ENCODE peak calls at places on chromosomes 7 and 10, in seven cellular contexts. One of them, this sample, is unnamed.

GRCh38 chr10:100729877-100730738 is 15.3 kb upstream of the PAX2 start:
- DNase-seq in astrocyte of the spinal cord: no peak
- DNase-seq in astrocyte of the cerebellum: no peak
- DNase-seq in esophagus muscularis mucosa: no peak
- DNase-seq in transverse colon: no peak
- DNase-seq in kidney: peak
- DNase-seq in adrenal gland: no peak
- DNase-seq in this sample: no peak

GRCh38 chr10:107994621-107995274 is 830.2 kb upstream of the SORCS1 start:
- DNase-seq in astrocyte of the spinal cord: no peak
- DNase-seq in transverse colon: no peak
- DNase-seq in esophagus muscularis mucosa: no peak
- DNase-seq in kidney: no peak
- DNase-seq in astrocyte of the cerebellum: no peak
- DNase-seq in adrenal gland: no peak
- DNase-seq in this sample: peak

GRCh38 chr10:122127943-122128342 is 139.0 kb downstream of the TACC2 start:
- DNase-seq in kidney: peak
- DNase-seq in astrocyte of the cerebellum: no peak
- DNase-seq in astrocyte of the spinal cord: peak
- DNase-seq in esophagus muscularis mucosa: no peak
- DNase-seq in adrenal gland: peak
- DNase-seq in transverse colon: no peak
- DNase-seq in this sample: no peak

GRCh38 chr10:77357611-77358010 is 280.0 kb downstream of the KCNMA1 start:
- DNase-seq in esophagus muscularis mucosa: no peak
- DNase-seq in astrocyte of the spinal cord: peak
- DNase-seq in adrenal gland: no peak
- DNase-seq in astrocyte of the cerebellum: no peak
- DNase-seq in transverse colon: no peak
- DNase-seq in kidney: no peak
- DNase-seq in this sample: no peak

GRCh38 chr10:86179143-86179505 is 187.5 kb downstream of the GRID1 start:
- DNase-seq in adrenal gland: no peak
- DNase-seq in transverse colon: no peak
- DNase-seq in esophagus muscularis mucosa: no peak
- DNase-seq in kidney: no peak
- DNase-seq in astrocyte of the cerebellum: no peak
- DNase-seq in astrocyte of the spinal cord: no peak
- DNase-seq in this sample: no peak

GRCh38 chr10:35442006-35442405 is 105.7 kb downstream of the CCNY start:
- DNase-seq in astrocyte of the cerebellum: no peak
- DNase-seq in kidney: no peak
- DNase-seq in adrenal gland: peak
- DNase-seq in transverse colon: no peak
- DNase-seq in astrocyte of the spinal cord: no peak
- DNase-seq in esophagus muscularis mucosa: no peak
- DNase-seq in this sample: no peak

GRCh38 chr7:40572810-40573470 is 438.1 kb downstream of the SUGCT start:
- DNase-seq in astrocyte of the cerebellum: no peak
- DNase-seq in transverse colon: no peak
- DNase-seq in kidney: no peak
- DNase-seq in adrenal gland: no peak
- DNase-seq in esophagus muscularis mucosa: no peak
- DNase-seq in astrocyte of the spinal cord: peak
- DNase-seq in this sample: no peak

GRCh38 chr10:132974249-132974796 is 32.0 kb upstream of the CFAP46 start:
- DNase-seq in kidney: no peak
- DNase-seq in astrocyte of the cerebellum: no peak
- DNase-seq in astrocyte of the spinal cord: no peak
- DNase-seq in transverse colon: no peak
- DNase-seq in adrenal gland: no peak
- DNase-seq in esophagus muscularis mucosa: no peak
- DNase-seq in this sample: no peak

GRCh38 chr7:152120210-152120609 is 94.7 kb downstream of the GALNT11 start:
- DNase-seq in adrenal gland: no peak
- DNase-seq in kidney: no peak
- DNase-seq in astrocyte of the spinal cord: no peak
- DNase-seq in astrocyte of the cerebellum: no peak
- DNase-seq in esophagus muscularis mucosa: peak
- DNase-seq in transverse colon: no peak
- DNase-seq in this sample: no peak

DNA sequence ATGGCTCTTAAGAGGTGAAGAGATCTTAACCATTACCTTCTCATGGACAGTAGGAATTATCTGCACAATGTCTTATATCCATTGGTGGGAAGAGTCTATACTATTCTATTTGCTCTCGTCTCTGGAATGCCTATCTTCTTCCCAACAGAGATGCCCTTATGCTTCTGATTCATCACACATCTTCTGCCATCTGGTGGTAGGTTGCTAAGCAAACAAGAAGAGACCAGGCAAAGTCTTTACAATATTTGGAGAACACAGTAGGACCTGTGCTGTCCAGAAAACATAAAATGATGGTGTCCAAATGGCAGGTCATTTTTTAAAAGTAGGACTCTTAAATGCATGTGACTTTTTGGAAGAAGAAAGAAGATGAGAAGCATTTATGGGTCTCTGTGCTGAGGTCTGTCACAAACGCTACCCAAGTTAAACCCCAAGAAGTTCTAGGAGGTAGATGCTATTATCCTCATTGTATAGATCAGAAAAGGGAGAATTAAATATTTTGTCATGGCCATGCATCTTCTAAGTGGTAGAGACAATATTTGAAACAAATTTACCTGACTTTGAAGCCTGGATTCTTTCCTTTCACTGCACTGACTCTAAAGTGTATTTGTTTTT is 67.8 kb upstream of the NXPH1 start:
- DNase-seq in adrenal gland: no peak
- DNase-seq in astrocyte of the spinal cord: no peak
- DNase-seq in astrocyte of the cerebellum: no peak
- DNase-seq in transverse colon: no peak
- DNase-seq in esophagus muscularis mucosa: no peak
- DNase-seq in kidney: no peak
- DNase-seq in this sample: peak
- TF ChIP-seq CTCF in adrenal gland: peak
- TF ChIP-seq CTCF in astrocyte of the spinal cord: peak
- TF ChIP-seq CTCF in astrocyte of the cerebellum: no peak
- TF ChIP-seq CTCF in transverse colon: no peak
- TF ChIP-seq CTCF in esophagus muscularis mucosa: no peak
- TF ChIP-seq CTCF in kidney: no peak
- TF ChIP-seq CTCF in this sample: peak

GRCh38 chr10:75236178-75236825 is 545 bp upstream of the COMTD1 start:
- DNase-seq in astrocyte of the cerebellum: no peak
- DNase-seq in transverse colon: no peak
- DNase-seq in kidney: no peak
- DNase-seq in adrenal gland: no peak
- DNase-seq in esophagus muscularis mucosa: no peak
- DNase-seq in astrocyte of the spinal cord: no peak
- DNase-seq in this sample: no peak
- H3K4me3 ChIP-seq in astrocyte of the cerebellum: no peak
- H3K4me3 ChIP-seq in transverse colon: no peak
- H3K4me3 ChIP-seq in kidney: no peak
- H3K4me3 ChIP-seq in adrenal gland: no peak
- H3K4me3 ChIP-seq in esophagus muscularis mucosa: peak
- H3K4me3 ChIP-seq in astrocyte of the spinal cord: no peak
- H3K4me3 ChIP-seq in this sample: no peak

GRCh38 chr10:110305767-110306451 is 1.2 kb upstream of the SMNDC1 start:
- DNase-seq in kidney: no peak
- DNase-seq in adrenal gland: peak
- DNase-seq in transverse colon: peak
- DNase-seq in astrocyte of the spinal cord: peak
- DNase-seq in astrocyte of the cerebellum: peak
- DNase-seq in esophagus muscularis mucosa: no peak
- DNase-seq in this sample: peak

GRCh38 chr10:110304394-110304779 is 333 bp downstream of the SMNDC1 start:
- DNase-seq in esophagus muscularis mucosa: no peak
- DNase-seq in kidney: no peak
- DNase-seq in astrocyte of the spinal cord: no peak
- DNase-seq in transverse colon: no peak
- DNase-seq in astrocyte of the cerebellum: no peak
- DNase-seq in adrenal gland: no peak
- DNase-seq in this sample: peak

GRCh38 chr10:110304780-110305421 is at the start of gene SMNDC1:
- DNase-seq in esophagus muscularis mucosa: peak
- DNase-seq in adrenal gland: peak
- DNase-seq in astrocyte of the cerebellum: peak
- DNase-seq in astrocyte of the spinal cord: peak
- DNase-seq in transverse colon: peak
- DNase-seq in kidney: peak
- DNase-seq in this sample: peak

GRCh38 chr10:110307805-110308204 is 3.1 kb upstream of the SMNDC1 start:
- DNase-seq in transverse colon: no peak
- DNase-seq in astrocyte of the cerebellum: no peak
- DNase-seq in kidney: no peak
- DNase-seq in adrenal gland: no peak
- DNase-seq in esophagus muscularis mucosa: no peak
- DNase-seq in astrocyte of the spinal cord: no peak
- DNase-seq in this sample: no peak

DNA sequence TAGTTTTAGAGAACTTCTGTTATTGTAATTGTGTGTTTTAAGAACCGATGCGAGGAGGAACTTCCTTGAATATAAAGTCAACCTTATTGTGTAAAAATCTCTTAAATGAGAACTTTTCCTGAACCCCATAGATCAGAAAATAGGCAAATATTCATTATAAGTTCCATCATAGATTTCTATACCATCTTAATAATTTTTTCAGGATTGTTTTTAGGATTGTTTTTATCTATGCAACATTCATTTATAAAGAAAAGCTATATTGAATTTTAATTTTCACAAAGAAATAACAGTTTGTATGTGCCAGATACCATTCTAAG is 1.7 kb upstream of the SMNDC1 start:
- DNase-seq in esophagus muscularis mucosa: no peak
- DNase-seq in kidney: no peak
- DNase-seq in astrocyte of the cerebellum: no peak
- DNase-seq in astrocyte of the spinal cord: no peak
- DNase-seq in adrenal gland: no peak
- DNase-seq in transverse colon: no peak
- DNase-seq in this sample: no peak
- TF ChIP-seq CTCF in esophagus muscularis mucosa: no peak
- TF ChIP-seq CTCF in kidney: no peak
- TF ChIP-seq CTCF in astrocyte of the cerebellum: no peak
- TF ChIP-seq CTCF in astrocyte of the spinal cord: no peak
- TF ChIP-seq CTCF in adrenal gland: no peak
- TF ChIP-seq CTCF in transverse colon: no peak
- TF ChIP-seq CTCF in this sample: no peak

GRCh38 chr10:46224414-46224682 is 62.4 kb upstream of the ANTXRL start:
- DNase-seq in transverse colon: no peak
- DNase-seq in esophagus muscularis mucosa: no peak
- DNase-seq in adrenal gland: no peak
- DNase-seq in astrocyte of the spinal cord: no peak
- DNase-seq in astrocyte of the cerebellum: no peak
- DNase-seq in kidney: no peak
- DNase-seq in this sample: no peak
- H3K4me3 ChIP-seq in transverse colon: no peak
- H3K4me3 ChIP-seq in esophagus muscularis mucosa: no peak
- H3K4me3 ChIP-seq in adrenal gland: no peak
- H3K4me3 ChIP-seq in astrocyte of the spinal cord: no peak
- H3K4me3 ChIP-seq in astrocyte of the cerebellum: no peak
- H3K4me3 ChIP-seq in kidney: no peak
- H3K4me3 ChIP-seq in this sample: no peak

DNA sequence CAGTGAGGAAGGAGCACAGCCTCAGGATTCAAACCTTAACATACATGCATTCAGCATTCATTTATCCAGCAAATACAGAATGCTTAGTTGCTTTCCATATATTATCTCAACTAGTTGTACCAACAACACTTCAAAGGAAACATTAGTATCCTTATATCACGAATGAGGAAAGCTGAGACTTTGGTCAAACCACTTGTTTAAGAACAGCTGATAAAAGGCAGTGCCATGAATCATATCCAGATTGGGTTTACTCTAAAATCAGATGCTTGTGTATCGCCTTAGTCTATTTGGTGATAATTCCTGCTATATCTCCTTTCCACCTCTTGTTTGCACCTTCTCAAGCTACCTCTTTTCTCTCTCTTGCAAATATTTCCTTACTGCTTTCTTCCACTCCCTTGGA is 1.8 kb upstream of the CPED1 start:
- DNase-seq in astrocyte of the spinal cord: no peak
- DNase-seq in kidney: no peak
- DNase-seq in adrenal gland: no peak
- DNase-seq in esophagus muscularis mucosa: no peak
- DNase-seq in transverse colon: no peak
- DNase-seq in astrocyte of the cerebellum: no peak
- DNase-seq in this sample: no peak
- TF ChIP-seq CTCF in astrocyte of the spinal cord: no peak
- TF ChIP-seq CTCF in kidney: no peak
- TF ChIP-seq CTCF in adrenal gland: no peak
- TF ChIP-seq CTCF in esophagus muscularis mucosa: no peak
- TF ChIP-seq CTCF in transverse colon: no peak
- TF ChIP-seq CTCF in astrocyte of the cerebellum: no peak
- TF ChIP-seq CTCF in this sample: no peak

DNA sequence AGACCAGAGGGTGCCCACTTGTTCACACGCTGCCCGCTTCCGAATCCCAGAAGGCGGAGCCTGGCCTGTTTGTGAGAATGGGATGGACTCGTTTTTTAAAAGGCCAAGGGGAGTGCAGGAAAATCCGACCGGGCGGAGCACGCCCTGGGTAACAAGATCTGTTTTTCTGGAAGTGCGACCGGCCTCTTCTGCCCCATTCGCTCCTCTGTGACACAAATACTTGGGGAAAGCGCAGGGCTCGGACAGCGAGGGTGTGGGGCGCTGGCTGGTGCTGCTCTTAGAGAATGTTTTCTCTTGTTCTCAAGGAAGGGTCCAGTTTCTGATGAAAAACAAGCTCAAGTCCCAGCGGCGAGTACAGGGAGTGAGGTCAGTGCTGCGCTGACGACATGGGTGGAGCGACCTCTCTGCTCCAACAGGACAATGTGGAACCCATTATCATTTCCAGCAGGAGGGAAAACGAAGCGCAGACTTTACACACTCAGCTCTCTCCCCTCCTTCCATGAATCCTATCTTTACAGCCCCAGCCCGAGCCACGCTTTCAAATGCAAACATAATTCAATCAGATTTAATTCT is 1.3 kb downstream of the RADIL start:
- DNase-seq in kidney: peak
- DNase-seq in transverse colon: peak
- DNase-seq in adrenal gland: no peak
- DNase-seq in astrocyte of the cerebellum: peak
- DNase-seq in esophagus muscularis mucosa: peak
- DNase-seq in astrocyte of the spinal cord: peak
- DNase-seq in this sample: no peak
- H3K4me3 ChIP-seq in kidney: peak
- H3K4me3 ChIP-seq in transverse colon: no peak
- H3K4me3 ChIP-seq in adrenal gland: no peak
- H3K4me3 ChIP-seq in astrocyte of the cerebellum: peak
- H3K4me3 ChIP-seq in esophagus muscularis mucosa: peak
- H3K4me3 ChIP-seq in astrocyte of the spinal cord: peak
- H3K4me3 ChIP-seq in this sample: no peak

GRCh38 chr7:6487184-6487545 is 39.4 kb upstream of the DAGLB start:
- DNase-seq in astrocyte of the spinal cord: no peak
- DNase-seq in adrenal gland: no peak
- DNase-seq in transverse colon: no peak
- DNase-seq in esophagus muscularis mucosa: no peak
- DNase-seq in kidney: no peak
- DNase-seq in astrocyte of the cerebellum: no peak
- DNase-seq in this sample: no peak

GRCh38 chr7:6494365-6494764 is 46.6 kb upstream of the DAGLB start:
- DNase-seq in adrenal gland: no peak
- DNase-seq in transverse colon: no peak
- DNase-seq in astrocyte of the spinal cord: no peak
- DNase-seq in astrocyte of the cerebellum: no peak
- DNase-seq in esophagus muscularis mucosa: no peak
- DNase-seq in kidney: no peak
- DNase-seq in this sample: no peak

GRCh38 chr7:6486438-6487183 is 38.9 kb upstream of the DAGLB start:
- DNase-seq in kidney: no peak
- DNase-seq in astrocyte of the spinal cord: no peak
- DNase-seq in esophagus muscularis mucosa: no peak
- DNase-seq in adrenal gland: no peak
- DNase-seq in astrocyte of the cerebellum: no peak
- DNase-seq in transverse colon: no peak
- DNase-seq in this sample: no peak

GRCh38 chr7:6489612-6490011 is 41.9 kb upstream of the DAGLB start:
- DNase-seq in kidney: no peak
- DNase-seq in esophagus muscularis mucosa: no peak
- DNase-seq in astrocyte of the cerebellum: no peak
- DNase-seq in adrenal gland: no peak
- DNase-seq in transverse colon: no peak
- DNase-seq in astrocyte of the spinal cord: no peak
- DNase-seq in this sample: peak
- TF ChIP-seq CTCF in kidney: no peak
- TF ChIP-seq CTCF in esophagus muscularis mucosa: no peak
- TF ChIP-seq CTCF in astrocyte of the cerebellum: no peak
- TF ChIP-seq CTCF in adrenal gland: no peak
- TF ChIP-seq CTCF in transverse colon: no peak
- TF ChIP-seq CTCF in astrocyte of the spinal cord: no peak
- TF ChIP-seq CTCF in this sample: no peak

This sample was measured in GM12865.